ENCODE peak calls at places on chromosome 10, in ten cellular contexts. O is HCT116, Y is endothelial cell of umbilical vein, I is spleen, D is SK-N-MC, V is stomach, J is GM12892, Q is suprapubic skin, T is GM12891, Z is GM23338. N is an unnamed sample.

GRCh38 chr10:91226093-91226492 is 5.6 kb downstream of the PCGF5 start:
- DNase-seq in O (no peak), Y (no peak), I (no peak), D (no peak), V (no peak), J (no peak), Q (no peak), T (no peak), Z (no peak), N (no peak)

GRCh38 chr10:34743804-34744203 is 71.3 kb downstream of the PARD3 start:
- DNase-seq in O (no peak), Y (no peak), I (no peak), D (no peak), V (no peak), J (no peak), Q (no peak), T (no peak), Z (no peak), N (peak)

GRCh38 chr10:91901784-91902677 is 7.3 kb downstream of the FGFBP3 start:
- DNase-seq in O (peak), Y (peak), I (no peak), D (no peak), V (peak), J (no peak), Q (no peak), T (no peak), Z (no peak), N (no peak)

GRCh38 chr10:92792661-92793060 is 55.7 kb upstream of the EXOC6 start:
- DNase-seq in O (no peak), Y (no peak), I (no peak), D (no peak), V (no peak), J (no peak), Q (no peak), T (no peak), Z (no peak), N (no peak)

GRCh38 chr10:119461380-119461779 is 81.1 kb downstream of the RGS10 start:
- DNase-seq in O (peak), Y (no peak), I (no peak), D (no peak), V (peak), J (no peak), Q (no peak), T (no peak), Z (no peak), N (no peak)

GRCh38 chr10:133117688-133118071 is 30.0 kb downstream of the ADGRA1 start:
- DNase-seq in O (no peak), Y (no peak), I (peak), D (no peak), V (no peak), J (no peak), Q (no peak), T (no peak), Z (no peak), N (no peak)

GRCh38 chr10:75569506-75569905 is 138.1 kb downstream of the LRMDA start:
- DNase-seq in O (no peak), Y (no peak), I (no peak), D (no peak), V (peak), J (no peak), Q (no peak), T (no peak), Z (no peak), N (no peak)

GRCh38 chr10:132138133-132138532 is 48.6 kb upstream of the DPYSL4 start:
- DNase-seq in O (no peak), Y (no peak), I (peak), D (no peak), V (no peak), J (no peak), Q (peak), T (no peak), Z (no peak), N (no peak)

GRCh38 chr10:72502581-72502980 is 123.3 kb downstream of the MICU1 start:
- DNase-seq in O (no peak), Y (no peak), I (no peak), D (no peak), V (no peak), J (no peak), Q (no peak), T (no peak), Z (no peak), N (no peak)

GRCh38 chr10:110486680-110487410 is 10.9 kb upstream of the DUSP5 start:
- DNase-seq in O (no peak), Y (no peak), I (no peak), D (no peak), V (no peak), J (no peak), Q (no peak), T (no peak), Z (no peak), N (no peak)

GRCh38 chr10:69861251-69862240 is 59.8 kb downstream of the COL13A1 start:
- DNase-seq in O (peak), Y (peak), I (no peak), D (no peak), V (no peak), J (no peak), Q (no peak), T (no peak), Z (peak), N (no peak)

GRCh38 chr10:44008270-44008916 is 359.7 kb upstream of the ZNF32 start:
- DNase-seq in O (no peak), Y (peak), I (no peak), D (no peak), V (no peak), J (no peak), Q (no peak), T (no peak), Z (no peak), N (no peak)

GRCh38 chr10:124949543-124949942 is 7.6 kb downstream of the ZRANB1 start:
- DNase-seq in O (no peak), Y (no peak), I (no peak), D (no peak), V (no peak), J (no peak), Q (no peak), T (no peak), Z (no peak), N (no peak)

GRCh38 chr10:110192552-110192951 is 14.9 kb upstream of the MXI1 start:
- DNase-seq in O (no peak), Y (no peak), I (no peak), D (no peak), V (no peak), J (no peak), Q (no peak), T (no peak), Z (peak), N (no peak)

GRCh38 chr10:108034808-108035207 is 870.3 kb upstream of the SORCS1 start:
- DNase-seq in O (no peak), Y (no peak), I (no peak), D (no peak), V (no peak), J (no peak), Q (no peak), T (no peak), Z (no peak), N (no peak)

GRCh38 chr10:52644678-52645434 is 127.7 kb downstream of the MBL2 start:
- DNase-seq in O (peak), Y (peak), I (no peak), D (no peak), V (peak), J (no peak), Q (no peak), T (no peak), Z (peak), N (peak)

GRCh38 chr10:75592888-75593643 is 161.6 kb downstream of the LRMDA start:
- DNase-seq in O (no peak), Y (peak), I (no peak), D (no peak), V (no peak), J (no peak), Q (no peak), T (no peak), Z (no peak), N (no peak)

GRCh38 chr10:35545878-35546631 is 59.1 kb upstream of the GJD4 start:
- DNase-seq in O (no peak), Y (peak), I (no peak), D (no peak), V (no peak), J (no peak), Q (no peak), T (no peak), Z (no peak), N (no peak)

GRCh38 chr10:118820326-118821116 is 65.8 kb upstream of the CACUL1 start:
- DNase-seq in O (no peak), Y (no peak), I (peak), D (no peak), V (no peak), J (no peak), Q (no peak), T (no peak), Z (no peak), N (no peak)

GRCh38 chr10:53977262-53977661 is 823.8 kb downstream of the PCDH15 start:
- DNase-seq in O (no peak), Y (no peak), I (no peak), D (no peak), V (no peak), J (no peak), Q (no peak), T (no peak), Z (no peak), N (no peak)

GRCh38 chr10:93085272-93085859 is 11.7 kb downstream of the CYP26A1 start:
- DNase-seq in O (no peak), Y (no peak), I (no peak), D (no peak), V (no peak), J (no peak), Q (no peak), T (no peak), Z (no peak), N (no peak)

GRCh38 chr10:108894402-108895301 is 1028.7 kb downstream of the XPNPEP1 start:
- DNase-seq in O (no peak), Y (no peak), I (no peak), D (no peak), V (no peak), J (no peak), Q (no peak), T (no peak), Z (no peak), N (no peak)

GRCh38 chr10:78013564-78013963 is 15.8 kb downstream of the POLR3A start:
- DNase-seq in O (no peak), Y (no peak), I (no peak), D (no peak), V (no peak), J (no peak), Q (no peak), T (no peak), Z (no peak), N (no peak)

GRCh38 chr10:58010076-58010475 is 257.6 kb downstream of the IPMK start:
- DNase-seq in O (no peak), Y (no peak), I (no peak), D (no peak), V (no peak), J (no peak), Q (no peak), T (no peak), Z (no peak), N (no peak)

GRCh38 chr10:63491558-63492316 is 26.0 kb upstream of the JMJD1C start:
- DNase-seq in O (no peak), Y (no peak), I (no peak), D (peak), V (no peak), J (no peak), Q (no peak), T (no peak), Z (peak), N (no peak)
- TF ChIP-seq POLR2AphosphoS5 in O (no peak), Y (no peak), I (no peak), D (no peak), V (no peak), J (no peak), Q (no peak), T (no peak), Z (no peak), N (no peak)

GRCh38 chr10:106764360-106764759 is 400.1 kb downstream of the SORCS1 start:
- DNase-seq in O (no peak), Y (no peak), I (no peak), D (no peak), V (no peak), J (no peak), Q (no peak), T (no peak), Z (no peak), N (no peak)
- TF ChIP-seq POLR2AphosphoS5 in O (no peak), Y (no peak), I (no peak), D (no peak), V (no peak), J (no peak), Q (no peak), T (no peak), Z (no peak), N (no peak)

DNA sequence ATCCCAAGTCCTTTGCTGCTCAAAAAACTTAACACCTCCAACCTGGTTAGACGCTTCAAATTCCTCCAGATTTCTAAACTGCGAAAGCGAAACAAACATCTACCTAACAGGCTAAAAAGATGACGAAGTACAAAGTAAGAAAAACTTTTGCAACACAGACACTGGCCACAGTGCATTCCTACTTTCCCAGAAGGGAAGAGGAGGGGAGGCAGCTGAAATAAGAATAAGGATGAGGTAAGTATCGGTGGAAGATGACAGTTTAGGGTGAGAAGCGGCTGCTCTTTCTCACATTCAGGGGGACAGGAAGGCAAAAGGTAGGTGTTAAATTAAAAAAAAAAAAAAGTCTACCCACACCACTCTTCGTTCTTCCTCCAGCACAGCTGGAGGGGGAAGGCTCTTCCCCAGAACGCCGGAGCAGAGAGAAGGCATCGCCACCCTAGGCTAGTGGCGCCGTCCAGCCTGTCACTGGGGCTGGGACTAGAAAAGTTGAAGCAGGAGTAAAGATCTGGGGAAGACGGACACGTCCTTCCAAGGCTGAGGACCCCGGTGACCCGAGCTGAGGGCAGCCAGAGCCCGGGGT is 909 bp downstream of the DNAJC1 start:
- DNase-seq in O (no peak), Y (peak), I (no peak), D (no peak), V (no peak), J (peak), Q (no peak), T (no peak), Z (peak), N (no peak)
- TF ChIP-seq POLR2AphosphoS5 in O (no peak), Y (no peak), I (peak), D (no peak), V (peak), J (no peak), Q (no peak), T (no peak), Z (no peak), N (peak)

GRCh38 chr10:22251751-22252285 is 34.0 kb upstream of the EBLN1 start:
- DNase-seq in O (no peak), Y (peak), I (peak), D (no peak), V (peak), J (peak), Q (peak), T (peak), Z (peak), N (peak)

GRCh38 chr10:22250897-22251605 is 33.2 kb upstream of the EBLN1 start:
- DNase-seq in O (no peak), Y (peak), I (no peak), D (no peak), V (no peak), J (no peak), Q (no peak), T (no peak), Z (no peak), N (no peak)

GRCh38 chr10:22252286-22252800 is 34.5 kb upstream of the EBLN1 start:
- DNase-seq in O (no peak), Y (peak), I (peak), D (no peak), V (peak), J (peak), Q (peak), T (peak), Z (no peak), N (peak)

GRCh38 chr10:22253578-22253882 is 35.7 kb upstream of the EBLN1 start:
- DNase-seq in O (no peak), Y (peak), I (peak), D (no peak), V (no peak), J (no peak), Q (peak), T (no peak), Z (peak), N (peak)

DNA sequence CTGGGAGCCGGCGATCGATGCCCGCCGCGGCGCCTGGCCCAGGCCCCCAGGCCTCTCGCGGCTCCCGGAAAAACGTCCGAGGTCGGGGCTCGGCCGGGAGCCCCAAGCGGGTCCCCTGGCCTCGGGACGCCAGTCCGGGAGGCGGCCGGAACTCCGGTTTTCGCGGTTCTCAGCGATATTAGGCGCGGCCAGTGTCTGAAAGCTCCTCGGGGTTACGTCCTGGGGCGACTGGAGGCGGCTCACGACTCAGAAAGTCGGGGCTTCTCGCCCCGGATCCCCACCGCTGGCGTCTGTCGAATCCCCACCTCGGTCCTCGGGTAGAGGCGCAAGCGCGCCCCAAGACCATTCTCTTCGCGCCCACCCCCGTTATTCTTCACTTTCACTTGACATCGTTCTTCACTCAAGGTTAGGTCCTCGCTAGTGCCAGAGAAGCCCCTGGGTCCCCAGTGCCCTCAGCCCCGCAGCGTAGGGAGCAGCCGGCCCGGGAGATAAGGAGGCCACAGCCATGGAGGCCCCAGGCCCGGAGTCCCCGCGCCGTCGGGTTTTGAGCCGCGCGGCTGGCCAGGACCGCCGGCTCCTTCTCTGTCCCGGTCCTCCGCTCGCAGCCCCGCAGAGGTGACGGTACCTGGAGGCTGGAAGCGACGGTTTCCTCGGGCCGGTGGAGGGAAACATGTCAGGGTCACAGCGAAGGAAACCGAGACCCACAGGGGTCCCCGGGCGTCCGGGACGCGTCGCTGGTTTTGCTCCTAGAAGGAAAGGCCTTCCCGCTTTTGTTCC is 35.2 kb upstream of the EBLN1 start:
- DNase-seq in O (no peak), Y (peak), I (peak), D (no peak), V (peak), J (peak), Q (peak), T (peak), Z (peak), N (peak)
- TF ChIP-seq POLR2AphosphoS5 in O (no peak), Y (peak), I (no peak), D (no peak), V (no peak), J (no peak), Q (no peak), T (no peak), Z (no peak), N (no peak)

GRCh38 chr10:22391605-22392004 is 46.3 kb downstream of the SPAG6 start:
- DNase-seq in O (no peak), Y (no peak), I (no peak), D (no peak), V (no peak), J (no peak), Q (no peak), T (no peak), Z (no peak), N (no peak)
- TF ChIP-seq POLR2AphosphoS5 in O (no peak), Y (no peak), I (no peak), D (no peak), V (no peak), J (no peak), Q (no peak), T (no peak), Z (no peak), N (no peak)

GRCh38 chr10:122554576-122554975 is 6.0 kb upstream of the DMBT1 start:
- DNase-seq in O (no peak), Y (no peak), I (no peak), D (no peak), V (no peak), J (no peak), Q (no peak), T (no peak), Z (no peak), N (no peak)
- TF ChIP-seq POLR2AphosphoS5 in O (no peak), Y (no peak), I (no peak), D (no peak), V (no peak), J (no peak), Q (no peak), T (no peak), Z (no peak), N (no peak)

N was measured in transverse colon.